ENCODE peak calls at places on chromosomes 2 and 18, in seven cellular contexts. U is astrocyte of the spinal cord, M is A549, C is foreskin fibroblast, J is activated B cell treated with CpG ODN at 0.5 μM for 24 hours, X is colonic mucosa, P is fibroblast of lung. A is an unnamed sample.

GRCh38 chr2:233449921-233450853 is 95.9 kb downstream of the DGKD start:
- DNase-seq in P (no peak), J (no peak), M (no peak), X (no peak), C (no peak), U (no peak), A (no peak)

GRCh38 chr2:177489719-177490301 is 97.2 kb downstream of the AGPS start:
- DNase-seq in U (peak), P (peak), X (no peak), J (no peak), M (peak), C (peak), A (peak)

GRCh38 chr2:239836021-239836765 is 188.9 kb downstream of the NDUFA10 start:
- DNase-seq in P (no peak), J (no peak), M (no peak), U (no peak), X (no peak), C (no peak), A (no peak)

GRCh38 chr2:58620896-58621295 is 379.8 kb upstream of the FANCL start:
- DNase-seq in X (no peak), P (peak), M (no peak), J (no peak), C (no peak), U (peak), A (no peak)

GRCh38 chr18:63339920-63340484 is 20.4 kb upstream of the BCL2 start:
- DNase-seq in M (no peak), C (no peak), U (peak), X (no peak), J (no peak), P (peak), A (peak)

GRCh38 chr2:162424816-162425215 is 80.9 kb downstream of the GCA start:
- DNase-seq in X (no peak), J (no peak), C (no peak), P (no peak), M (no peak), U (no peak), A (no peak)

GRCh38 chr2:30255466-30256408 is 24.4 kb downstream of the LBH start:
- DNase-seq in C (no peak), U (no peak), P (no peak), M (no peak), X (no peak), J (no peak), A (no peak)

GRCh38 chr2:200278694-200279316 is 27.7 kb upstream of the SPATS2L start:
- DNase-seq in P (no peak), J (no peak), M (no peak), U (no peak), X (no peak), C (no peak), A (no peak)

GRCh38 chr2:210004893-210005292 is 2.5 kb downstream of the RPE start:
- DNase-seq in U (no peak), P (no peak), M (no peak), X (no peak), C (no peak), J (no peak), A (no peak)

GRCh38 chr2:80102026-80102425 is 202.5 kb downstream of the LRRTM1 start:
- DNase-seq in P (peak), J (no peak), C (peak), X (no peak), U (peak), M (no peak), A (peak)

GRCh38 chr2:121480826-121481225 is 49.9 kb upstream of the RNU4ATAC start:
- DNase-seq in X (no peak), U (peak), C (peak), J (no peak), P (peak), M (no peak), A (peak)

GRCh38 chr2:67733517-67733916 is 329.3 kb downstream of the C1D start:
- DNase-seq in J (no peak), U (peak), C (no peak), X (no peak), M (peak), P (peak), A (peak)

GRCh38 chr2:121151311-121152109 is 133.5 kb downstream of the TFCP2L1 start:
- DNase-seq in P (no peak), J (no peak), X (peak), M (no peak), U (no peak), C (no peak), A (no peak)

GRCh38 chr2:21220930-21221329 is 97.2 kb downstream of the TDRD15 start:
- DNase-seq in U (peak), P (no peak), M (no peak), X (no peak), J (no peak), C (no peak), A (no peak)

GRCh38 chr2:71001592-71002570 is 7.2 kb upstream of the TEX261 start:
- DNase-seq in P (no peak), J (no peak), M (no peak), U (no peak), C (no peak), X (no peak), A (no peak)

GRCh38 chr2:105751272-105751671 is 6.6 kb downstream of the NCK2 start:
- DNase-seq in M (no peak), J (no peak), X (no peak), U (no peak), C (no peak), P (no peak), A (no peak)

GRCh38 chr18:78624646-78625279 is 354.9 kb upstream of the SALL3 start:
- DNase-seq in P (no peak), J (no peak), M (no peak), X (no peak), U (no peak), C (no peak), A (no peak)
- TF ChIP-seq CTCF in P (no peak), J (no peak), M (no peak), X (no peak), U (no peak), C (no peak), A (no peak)

GRCh38 chr2:109457811-109458210 is 156.0 kb downstream of the SEPTIN10 start:
- DNase-seq in C (no peak), U (peak), X (no peak), P (no peak), J (no peak), M (no peak), A (no peak)
- TF ChIP-seq CTCF in C (no peak), U (peak), X (no peak), P (no peak), J (no peak), M (no peak), A (no peak)

GRCh38 chr18:55861266-55861665 is 273.3 kb upstream of the TCF4 start:
- DNase-seq in C (peak), M (no peak), P (peak), X (no peak), U (peak), J (no peak), A (peak)
- TF ChIP-seq CTCF in C (peak), M (peak), P (peak), X (no peak), U (peak), J (no peak), A (peak)

GRCh38 chr2:156423674-156424282 is 12.4 kb upstream of the GPD2 start:
- DNase-seq in U (no peak), C (no peak), M (no peak), X (no peak), J (no peak), P (no peak), A (no peak)

GRCh38 chr2:156430236-156430977 is 5.8 kb upstream of the GPD2 start:
- DNase-seq in M (no peak), P (no peak), U (no peak), X (no peak), C (peak), J (no peak), A (peak)

GRCh38 chr2:156430978-156431358 is 5.2 kb upstream of the GPD2 start:
- DNase-seq in J (no peak), M (peak), P (peak), U (peak), X (no peak), C (peak), A (peak)

GRCh38 chr2:156427067-156427466 is 9.1 kb upstream of the GPD2 start:
- DNase-seq in J (no peak), P (no peak), C (no peak), M (no peak), U (no peak), X (no peak), A (no peak)

GRCh38 chr2:156429211-156429610 is 7.0 kb upstream of the GPD2 start:
- DNase-seq in P (no peak), X (no peak), M (no peak), J (no peak), C (peak), U (peak), A (no peak)
- TF ChIP-seq CTCF in P (no peak), X (no peak), M (no peak), J (no peak), C (no peak), U (no peak), A (no peak)

GRCh38 chr18:5851998-5852397 is 43.3 kb downstream of the TMEM200C start:
- DNase-seq in C (no peak), J (no peak), U (no peak), X (no peak), P (no peak), M (no peak), A (no peak)
- TF ChIP-seq CTCF in C (no peak), J (no peak), U (peak), X (no peak), P (no peak), M (peak), A (no peak)

GRCh38 chr18:49332679-49333078 is 127.8 kb downstream of the DYM start:
- DNase-seq in P (no peak), U (no peak), X (no peak), C (no peak), J (no peak), M (no peak), A (no peak)

GRCh38 chr18:49340446-49340845 is 120.0 kb downstream of the DYM start:
- DNase-seq in M (no peak), P (peak), C (peak), X (no peak), U (peak), J (no peak), A (peak)

GRCh38 chr18:49339146-49339545 is 121.3 kb downstream of the DYM start:
- DNase-seq in C (no peak), U (no peak), P (no peak), M (no peak), X (no peak), J (no peak), A (no peak)

DNA sequence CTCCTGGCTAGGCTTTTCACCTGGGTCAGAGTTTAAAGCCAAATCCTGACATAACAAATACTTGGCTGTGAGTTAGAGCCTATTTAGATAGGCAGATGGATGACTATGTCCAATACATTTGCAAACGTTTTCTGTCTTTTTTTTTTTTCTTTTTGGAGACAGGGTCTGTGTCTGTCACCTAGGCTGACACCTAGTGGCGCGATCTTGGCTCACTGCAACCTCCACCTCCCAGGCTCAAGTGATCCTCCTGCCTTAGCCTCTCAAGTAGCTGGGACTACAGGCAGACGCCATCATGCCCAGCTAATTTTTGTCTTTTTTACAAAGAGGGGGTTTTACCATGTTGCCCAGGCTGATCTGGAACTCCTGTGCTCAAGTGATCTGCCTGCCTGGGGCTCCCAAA is 124.8 kb downstream of the DYM start:
- DNase-seq in P (no peak), C (no peak), M (no peak), X (no peak), J (no peak), U (no peak), A (no peak)
- TF ChIP-seq CTCF in P (no peak), C (no peak), M (no peak), X (no peak), J (no peak), U (no peak), A (no peak)

GRCh38 chr2:194867328-194867727 is 789.7 kb upstream of the SLC39A10 start:
- DNase-seq in J (no peak), X (no peak), M (no peak), P (no peak), C (no peak), U (peak), A (peak)
- TF ChIP-seq CTCF in J (no peak), X (no peak), M (peak), P (peak), C (peak), U (peak), A (peak)

GRCh38 chr2:170996316-170996715 is 67.3 kb downstream of the GORASP2 start:
- DNase-seq in P (peak), J (no peak), M (no peak), C (no peak), X (no peak), U (no peak), A (peak)
- TF ChIP-seq CTCF in P (no peak), J (no peak), M (no peak), C (no peak), X (no peak), U (no peak), A (peak)